ENCODE peak calls at places on chromosome X, in nine cellular contexts. A is esophagus muscularis mucosa, V is tibial nerve, O is GM12878, C is sigmoid colon, P is suprapubic skin, F is stomach, E is A549, W is transverse colon. T is an unnamed sample. For H3K4me1, the result is how much of the 10 kb centered on the place peaks cover.

GRCh38 chrX:44043496-44043895 is 70.3 kb upstream of the NDP start:
- DNase-seq in O (no peak), V (no peak), E (no peak), P (no peak), W (no peak), C (no peak), F (no peak), A (no peak), T (no peak)

GRCh38 chrX:107508925-107509324 is 59.5 kb downstream of the FRMPD3 start:
- DNase-seq in V (no peak), F (no peak), P (no peak), W (no peak), A (no peak), C (no peak), E (no peak), O (no peak), T (no peak)

GRCh38 chrX:53086464-53086863 is 4.3 kb downstream of the TSPYL2 start:
- DNase-seq in A (no peak), E (no peak), P (no peak), C (peak), V (peak), F (peak), O (no peak), W (peak), T (peak)

GRCh38 chrX:17590892-17591740 is 146.2 kb upstream of the SCML1 start:
- DNase-seq in A (no peak), F (peak), C (peak), V (peak), W (peak), O (no peak), E (peak), P (peak), T (peak)

GRCh38 chrX:118049713-118050112 is 66.9 kb downstream of the KLHL13 start:
- DNase-seq in A (no peak), O (no peak), P (no peak), F (no peak), W (no peak), E (no peak), C (no peak), V (no peak), T (no peak)

GRCh38 chrX:129667412-129667811 is 12.7 kb upstream of the APLN start:
- DNase-seq in C (no peak), A (no peak), O (no peak), E (no peak), F (no peak), V (no peak), P (no peak), W (no peak), T (no peak)

GRCh38 chrX:84156831-84157230 is 31.2 kb downstream of the RPS6KA6 start:
- DNase-seq in V (no peak), P (no peak), O (no peak), C (no peak), W (no peak), A (no peak), F (no peak), E (no peak), T (no peak)

GRCh38 chrX:137031517-137032377 is 2.0 kb downstream of the GPR101 start:
- DNase-seq in C (no peak), E (peak), F (no peak), P (no peak), V (no peak), O (peak), W (peak), A (no peak), T (peak)

GRCh38 chrX:54807524-54808108 is at the start of gene MAGED2:
- DNase-seq in W (peak), F (no peak), A (no peak), E (no peak), P (no peak), C (no peak), V (peak), O (no peak), T (peak)

GRCh38 chrX:113548308-113549015 is 707.8 kb upstream of the AMOT start:
- DNase-seq in A (no peak), C (no peak), P (no peak), F (no peak), V (no peak), O (no peak), W (no peak), E (no peak), T (no peak)

GRCh38 chrX:10326578-10326977 is 169.8 kb downstream of the CLCN4 start:
- DNase-seq in V (no peak), F (no peak), C (no peak), P (no peak), A (no peak), O (no peak), E (peak), W (no peak), T (no peak)

GRCh38 chrX:97039363-97040029 is 155.8 kb downstream of the RPA4 start:
- DNase-seq in O (peak), V (no peak), W (peak), A (no peak), F (peak), E (no peak), P (no peak), C (peak), T (peak)

GRCh38 chrX:110087485-110088356 is 84.8 kb downstream of the TMEM164 start:
- DNase-seq in F (no peak), C (no peak), O (no peak), V (no peak), W (no peak), E (peak), P (no peak), A (no peak), T (no peak)

GRCh38 chrX:67574696-67575095 is 30.9 kb downstream of the AR start:
- DNase-seq in P (no peak), O (no peak), A (no peak), V (no peak), F (no peak), W (no peak), E (no peak), C (no peak), T (no peak)

GRCh38 chrX:44343412-44343942 is at the start of gene EFHC2:
- DNase-seq in P (no peak), A (no peak), E (peak), F (peak), W (peak), O (no peak), V (peak), C (peak), T (peak)

GRCh38 chrX:103453655-103454054 is 65.6 kb downstream of the RAB40A start:
- DNase-seq in E (peak), O (no peak), A (no peak), W (no peak), P (no peak), C (no peak), V (no peak), F (no peak), T (no peak)

GRCh38 chrX:115322375-115322774 is 32.9 kb downstream of the LUZP4 start:
- DNase-seq in C (no peak), F (no peak), E (no peak), A (no peak), V (no peak), P (no peak), O (no peak), W (no peak), T (no peak)

GRCh38 chrX:53430231-53430630 is 3.9 kb downstream of the HSD17B10 start:
- DNase-seq in E (no peak), F (no peak), P (no peak), W (no peak), O (no peak), C (no peak), V (no peak), A (no peak), T (no peak)

GRCh38 chrX:55220119-55220794 is at the start of gene PAGE5:
- DNase-seq in P (no peak), A (no peak), W (no peak), V (no peak), F (no peak), E (no peak), O (no peak), C (no peak), T (no peak)

GRCh38 chrX:96704661-96705060 is 20.0 kb downstream of the DIAPH2 start:
- DNase-seq in O (no peak), F (no peak), V (no peak), E (no peak), P (no peak), W (no peak), C (no peak), A (no peak), T (no peak)

GRCh38 chrX:24498181-24498580 is 33.1 kb downstream of the PDK3 start:
- DNase-seq in F (no peak), P (no peak), W (peak), C (peak), O (no peak), A (no peak), E (peak), V (peak), T (no peak)

GRCh38 chrX:1465261-1466231 is 12.8 kb upstream of the ASMTL start:
- DNase-seq in C (peak), W (no peak), F (peak), E (no peak), A (peak), P (no peak), O (no peak), V (no peak), T (no peak)
- TF ChIP-seq EP300 in C (no peak), W (no peak), F (no peak), E (no peak), A (no peak), P (no peak), O (no peak), V (no peak), T (no peak)

GRCh38 chrX:66000628-66001275 is 39.1 kb downstream of the VSIG4 start:
- DNase-seq in V (no peak), W (no peak), F (no peak), P (no peak), E (no peak), O (no peak), C (no peak), A (no peak), T (no peak)

GRCh38 chrX:66000178-66000577 is 39.7 kb downstream of the VSIG4 start:
- DNase-seq in F (no peak), W (no peak), P (no peak), O (no peak), C (no peak), V (no peak), E (no peak), A (no peak), T (no peak)

GRCh38 chrX:65997978-65998717 is 41.7 kb downstream of the VSIG4 start:
- DNase-seq in V (no peak), W (no peak), C (no peak), E (no peak), O (no peak), A (no peak), F (no peak), P (no peak), T (no peak)

GRCh38 chrX:65999029-65999562 is 40.8 kb downstream of the VSIG4 start:
- DNase-seq in F (no peak), C (no peak), W (no peak), A (no peak), O (no peak), P (no peak), E (no peak), V (no peak), T (no peak)

DNA sequence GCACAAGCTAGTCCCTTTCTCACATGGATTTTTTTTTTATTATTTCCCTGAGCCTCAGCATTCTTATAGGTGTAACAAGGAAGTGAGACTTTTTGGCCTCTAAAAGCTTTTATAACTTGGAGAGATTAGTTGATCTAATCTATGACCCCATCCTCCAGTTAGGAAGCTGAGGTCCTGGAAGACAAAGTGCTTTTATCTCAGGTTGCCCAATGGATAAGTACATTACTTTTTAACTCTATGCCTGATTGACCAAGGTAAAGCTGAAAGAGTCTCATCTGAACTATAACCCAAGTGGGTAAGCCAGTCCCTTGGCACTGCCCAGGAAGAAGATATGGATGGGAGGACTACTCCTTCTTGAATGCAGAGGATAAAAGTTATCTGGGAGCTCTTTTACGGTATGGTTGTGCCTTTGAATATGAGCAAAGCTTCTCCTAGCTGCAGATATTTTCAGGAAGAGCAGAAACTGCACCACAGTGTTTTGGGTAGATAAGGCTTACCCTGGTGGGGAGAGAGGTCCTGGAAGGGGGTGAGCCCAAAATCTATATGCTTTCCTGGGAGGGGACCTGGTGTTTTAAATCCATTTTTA is 40.2 kb downstream of the VSIG4 start:
- DNase-seq in V (no peak), C (no peak), W (no peak), F (no peak), O (no peak), A (no peak), E (no peak), P (no peak), T (no peak)
- H3K4me1 ChIP-seq in V (under half), C (under half), W (under half), F (under half), O (under half), A (under half), E (under half), P (under half), T (under half)

GRCh38 chrX:100719139-100719538 is 12.8 kb downstream of the SYTL4 start:
- DNase-seq in V (no peak), E (no peak), O (no peak), A (no peak), P (no peak), F (no peak), C (no peak), W (no peak), T (no peak)
- TF ChIP-seq POLR2A in V (no peak), E (no peak), O (no peak), A (no peak), P (no peak), F (no peak), C (no peak), W (no peak), T (no peak)

DNA sequence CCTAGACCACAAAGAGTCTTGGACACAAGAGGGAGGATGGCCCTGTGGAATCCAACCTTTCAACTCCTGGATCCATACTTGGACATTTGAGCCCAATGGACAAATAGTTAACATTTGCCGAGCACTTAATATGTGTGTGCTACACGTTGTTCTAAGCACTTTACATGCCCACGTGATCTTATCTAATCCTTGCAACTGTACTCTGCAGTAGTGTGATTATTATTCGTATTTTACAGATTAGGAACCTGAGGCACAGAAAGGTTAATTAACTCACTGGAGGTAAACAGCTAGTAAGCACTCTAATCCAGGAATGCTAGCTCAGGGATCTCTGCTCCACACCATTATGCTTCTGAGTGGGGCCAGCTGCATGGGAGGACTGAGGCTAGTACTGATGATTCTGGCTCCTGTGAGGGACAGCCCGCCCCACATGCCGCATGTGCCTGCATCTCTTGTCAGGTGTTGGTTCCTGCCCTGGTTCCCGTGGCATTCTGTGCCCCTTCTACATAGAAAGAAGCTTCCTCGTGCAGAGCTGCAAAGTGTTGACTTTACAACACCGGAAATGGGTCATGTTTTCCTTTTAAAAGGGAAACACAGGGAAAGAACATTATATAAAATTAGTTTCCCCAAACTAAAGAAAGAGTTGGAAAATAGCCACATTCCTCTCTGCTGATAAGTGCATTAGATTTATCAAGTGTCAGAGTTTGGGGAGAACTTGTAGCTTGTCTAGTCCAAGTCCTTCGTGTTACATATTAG is 34.8 kb downstream of the PLAC1 start:
- DNase-seq in V (no peak), E (no peak), C (no peak), P (no peak), O (no peak), A (no peak), F (no peak), W (no peak), T (no peak)
- TF ChIP-seq EP300 in V (no peak), E (no peak), C (no peak), P (no peak), O (no peak), A (no peak), F (no peak), W (no peak), T (no peak)

GRCh38 chrX:63754141-63754859 is 30.7 kb downstream of the ARHGEF9 start:
- DNase-seq in A (no peak), F (no peak), C (no peak), E (no peak), O (no peak), V (no peak), W (no peak), P (no peak), T (no peak)

GRCh38 chrX:63746715-63747114 is 38.3 kb downstream of the ARHGEF9 start:
- DNase-seq in F (no peak), C (no peak), A (no peak), V (no peak), O (no peak), E (no peak), P (no peak), W (no peak), T (no peak)

GRCh38 chrX:63751481-63751880 is 33.5 kb downstream of the ARHGEF9 start:
- DNase-seq in W (no peak), F (no peak), C (no peak), A (no peak), V (no peak), E (no peak), P (no peak), O (no peak), T (no peak)

GRCh38 chrX:63747331-63747730 is 37.7 kb downstream of the ARHGEF9 start:
- DNase-seq in A (no peak), P (no peak), F (no peak), C (no peak), V (no peak), W (no peak), E (no peak), O (no peak), T (no peak)

DNA sequence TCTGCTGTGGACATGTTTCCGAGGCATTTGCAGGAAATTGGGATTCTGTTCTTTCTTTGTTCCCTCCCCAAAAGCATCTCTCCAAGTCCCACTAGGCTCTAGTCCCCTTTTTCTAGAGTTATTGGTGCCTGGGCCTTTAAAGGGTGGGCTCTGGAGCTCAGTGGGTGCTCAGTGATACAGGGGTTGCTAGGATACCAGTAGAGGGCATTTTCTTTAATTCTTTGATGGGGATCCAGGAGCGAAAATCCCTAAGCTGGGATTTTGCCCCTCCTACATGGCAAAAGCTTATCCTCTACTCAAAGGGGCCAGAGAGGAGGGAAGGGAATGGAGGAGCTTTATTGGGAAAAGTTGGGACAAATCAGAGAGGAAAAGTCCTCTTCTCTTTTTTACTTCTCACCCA is 34.2 kb downstream of the ARHGEF9 start:
- DNase-seq in W (no peak), P (no peak), E (no peak), V (no peak), O (no peak), A (no peak), C (no peak), F (no peak), T (no peak)
- H3K4me1 ChIP-seq in W (under half), P (under half), E (under half), V (under half), O (under half), A (half or more), C (under half), F (under half), T (under half)

GRCh38 chrX:4708970-4709760 is 995.7 kb upstream of the PRKX start:
- DNase-seq in E (no peak), W (no peak), F (peak), O (no peak), P (no peak), V (no peak), A (no peak), C (no peak), T (no peak)

GRCh38 chrX:4706961-4707360 is 993.5 kb upstream of the PRKX start:
- DNase-seq in A (no peak), P (no peak), O (no peak), F (no peak), V (no peak), E (no peak), C (no peak), W (no peak), T (no peak)

GRCh38 chrX:4710618-4711433 is 997.4 kb upstream of the PRKX start:
- DNase-seq in F (peak), P (no peak), W (no peak), A (no peak), E (peak), V (no peak), O (peak), C (no peak), T (no peak)
- TF ChIP-seq POLR2A in F (no peak), P (no peak), W (no peak), A (no peak), E (no peak), V (no peak), O (no peak), C (no peak), T (no peak)

T was measured in ovary.